ENCODE peak calls at places on chromosomes 13 and 19, in four cellular contexts. U is PC-3, H is astrocyte of the cerebellum, J is Peyer's patch. Y is an unnamed sample.

GRCh38 chr13:110047511-110047910 is 259.4 kb downstream of the COL4A1 start:
- DNase-seq in H (peak; percentile 92), J (no peak), U (peak; percentile 10), Y (peak; percentile 37)

GRCh38 chr13:72504026-72504925 is 223.2 kb downstream of the MZT1 start:
- DNase-seq in J (no peak), H (peak; percentile 38), U (no peak), Y (no peak)

GRCh38 chr19:46133101-46133627 is 8.7 kb upstream of the IGFL3 start:
- DNase-seq in U (peak; percentile 58), H (peak; percentile 97), J (no peak), Y (peak; percentile 46)

GRCh38 chr19:16273005-16273404 is 51.6 kb upstream of the KLF2 start:
- DNase-seq in U (no peak), J (no peak), H (peak; percentile 68), Y (no peak)

GRCh38 chr19:4910594-4911273 is 1.4 kb downstream of the UHRF1 start:
- DNase-seq in H (no peak), J (peak; percentile 62), U (peak; percentile 80), Y (no peak)

GRCh38 chr19:33811246-33811645 is 14.6 kb downstream of the KCTD15 start:
- DNase-seq in J (no peak), H (no peak), U (no peak), Y (no peak)

GRCh38 chr19:4044927-4045557 is 21.7 kb downstream of the ZBTB7A start:
- DNase-seq in H (no peak), U (no peak), J (no peak), Y (no peak)

GRCh38 chr19:49809987-49810389 is 3.1 kb downstream of the FUZ start:
- DNase-seq in U (no peak), H (no peak), J (no peak), Y (no peak)

GRCh38 chr19:31613683-31614219 is 264.5 kb upstream of the TSHZ3 start:
- DNase-seq in H (no peak), U (no peak), J (no peak), Y (no peak)

GRCh38 chr13:110559429-110559943 is 2.0 kb downstream of the RAB20 start:
- DNase-seq in H (no peak), J (peak; percentile 75), U (peak; percentile 70), Y (no peak)

GRCh38 chr19:58538257-58539168 is 5.4 kb upstream of the TRIM28 start:
- DNase-seq in H (no peak), J (peak; percentile 65), U (no peak), Y (no peak)

GRCh38 chr13:74866151-74866550 is 615.8 kb downstream of the TBC1D4 start:
- DNase-seq in J (no peak), U (no peak), H (no peak), Y (no peak)

GRCh38 chr19:54532528-54532927 is 29.9 kb downstream of the LAIR2 start:
- DNase-seq in U (no peak), H (no peak), J (no peak), Y (no peak)

GRCh38 chr19:39514840-39515550 is at the start of gene SELENOV:
- DNase-seq in H (no peak), U (no peak), J (no peak), Y (no peak)

GRCh38 chr13:111609631-111610030 is 289.2 kb downstream of the TEX29 start:
- DNase-seq in U (no peak), H (no peak), J (no peak), Y (no peak)

GRCh38 chr19:44722131-44723121 is 23.5 kb downstream of the CEACAM16 start:
- DNase-seq in U (no peak), H (no peak), J (no peak), Y (no peak)

GRCh38 chr13:45242070-45242469 is 41.2 kb upstream of the KCTD4 start:
- DNase-seq in J (no peak), H (peak; percentile 11), U (peak; percentile 12), Y (no peak)

GRCh38 chr13:42219870-42220269 is 52.1 kb upstream of the AKAP11 start:
- DNase-seq in H (no peak), J (no peak), U (no peak), Y (no peak)

GRCh38 chr19:39566064-39566463 is 26.1 kb upstream of the EID2 start:
- DNase-seq in U (no peak), H (no peak), J (no peak), Y (no peak)

GRCh38 chr13:33174980-33175379 is 110.6 kb downstream of the STARD13 start:
- DNase-seq in U (no peak), J (no peak), H (no peak), Y (no peak)

GRCh38 chr13:33178197-33178699 is 107.3 kb downstream of the STARD13 start:
- DNase-seq in J (no peak), U (no peak), H (no peak), Y (no peak)

GRCh38 chr13:33174491-33174890 is 111.1 kb downstream of the STARD13 start:
- DNase-seq in H (no peak), U (no peak), J (no peak), Y (no peak)

GRCh38 chr13:33176526-33176925 is 109.0 kb downstream of the STARD13 start:
- DNase-seq in U (no peak), H (no peak), J (no peak), Y (no peak)

DNA sequence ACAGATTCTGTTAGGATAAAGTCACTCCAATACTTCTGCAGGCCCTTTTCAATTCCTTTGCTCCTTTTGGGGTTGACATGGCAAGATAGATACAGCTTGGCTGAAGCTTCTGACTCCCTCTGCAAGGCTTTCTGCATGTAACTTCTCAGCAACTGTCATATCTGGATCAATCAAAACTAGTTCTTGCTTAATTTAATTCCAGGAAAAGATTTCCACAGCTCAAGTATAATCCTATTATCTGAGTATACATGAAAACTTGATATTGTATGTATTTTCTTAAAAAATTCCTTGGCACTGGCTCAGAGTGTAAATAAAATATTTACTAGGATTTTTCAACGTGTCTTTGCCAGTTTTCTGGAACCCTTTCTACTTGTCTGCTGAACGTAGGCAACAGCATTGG is 109.6 kb downstream of the STARD13 start:
- DNase-seq in H (no peak), U (no peak), J (no peak), Y (no peak)
- H3K4me3 ChIP-seq in H (no peak overlapping the region), U (no peak overlapping the region), J (no peak overlapping the region), Y (no peak overlapping the region)

DNA sequence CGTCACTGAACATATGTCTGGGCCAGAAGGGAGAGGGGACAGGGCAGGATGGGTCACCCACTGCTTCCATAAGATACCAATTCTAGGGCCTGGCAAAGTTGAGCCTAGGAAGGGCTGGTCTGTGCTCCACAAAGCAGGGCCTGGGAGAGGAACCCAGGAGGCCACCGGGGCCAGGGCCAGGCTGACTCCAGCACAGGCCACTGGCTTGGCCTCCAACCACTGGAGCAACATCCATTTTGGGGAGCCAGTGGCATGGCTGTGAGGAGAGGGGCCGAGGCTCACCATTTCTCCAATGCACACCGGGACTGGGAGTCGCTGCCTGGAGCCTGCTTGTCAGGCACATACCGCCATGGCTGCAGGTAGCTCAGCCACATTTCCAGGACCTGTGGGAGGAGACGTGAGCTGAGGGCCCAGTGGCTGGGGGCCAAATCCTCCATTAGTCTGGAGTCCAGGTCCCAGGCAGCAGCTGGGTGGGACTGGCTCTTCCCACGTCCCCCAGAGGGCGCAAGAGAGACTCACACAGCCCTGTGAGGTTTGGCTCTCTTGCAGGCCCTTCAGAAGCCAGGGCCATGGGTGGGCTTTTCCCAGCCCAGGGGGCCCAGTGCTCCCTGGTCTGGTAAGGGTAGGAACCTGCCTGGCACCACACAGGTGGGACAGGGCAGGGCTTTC is 27.7 kb downstream of the TUBA3C start:
- DNase-seq in H (no peak), J (no peak), U (no peak), Y (no peak)
- TF ChIP-seq CTCF in H (no peak), J (no peak), U (peak; percentile 29), Y (no peak)

DNA sequence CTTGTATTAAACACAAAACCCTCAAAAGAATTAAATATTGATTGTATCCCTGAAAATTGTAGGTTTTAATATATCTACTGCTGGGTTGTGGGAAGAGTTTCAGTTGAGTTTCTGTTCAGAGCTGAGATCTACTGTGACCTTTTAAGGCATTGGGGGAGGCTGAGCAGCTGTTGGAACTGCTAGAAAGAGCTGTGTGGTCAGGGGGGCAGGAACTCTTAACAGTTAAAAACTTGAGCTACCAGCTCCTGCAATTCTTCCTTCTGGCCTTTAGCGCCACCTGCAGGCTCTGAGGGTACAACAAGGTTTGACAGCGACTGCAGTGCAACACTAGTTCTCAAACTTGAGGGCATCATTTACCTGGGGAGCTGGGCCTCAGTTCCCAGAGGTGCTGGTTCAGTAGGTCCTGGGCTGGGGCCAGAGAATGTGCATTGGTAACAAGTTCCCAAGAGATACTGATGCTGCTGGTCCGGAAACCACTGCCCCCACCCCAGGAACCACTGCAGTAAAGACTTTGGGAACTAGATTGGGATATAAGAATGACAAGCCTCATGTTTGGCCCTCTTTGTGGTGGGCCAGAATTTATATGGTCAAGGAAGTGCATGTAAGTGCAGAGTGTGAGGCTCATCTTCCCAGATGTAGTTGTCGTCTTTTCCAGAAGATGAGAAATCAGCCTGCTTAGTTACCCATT is 2.5 kb downstream of the RNASEH2B start:
- DNase-seq in H (peak; percentile 81), J (peak; percentile 98), U (peak; percentile 86), Y (peak; percentile 48)
- H3K4me3 ChIP-seq in H (no peak overlapping the region), J (peak overlapping the region; percentile 86), U (peak overlapping the region; percentile 84), Y (no peak overlapping the region)

GRCh38 chr19:1775951-1776605 is 22.8 kb downstream of the ONECUT3 start:
- DNase-seq in H (no peak), U (no peak), J (no peak), Y (no peak)
- TF ChIP-seq CTCF in H (no peak), U (no peak), J (no peak), Y (no peak)

GRCh38 chr13:108957369-108958012 is 328.1 kb downstream of the MYO16 start:
- DNase-seq in U (peak; percentile 80), H (peak; percentile 75), J (no peak), Y (peak; percentile 64)
- H3K4me3 ChIP-seq in U (peak overlapping the region; percentile 39), H (no peak overlapping the region), J (no peak overlapping the region), Y (no peak overlapping the region)

Y was measured in AG09309.